ENCODE peak calls at places on chromosomes 2 and 18, in four cellular contexts. One of them, this sample, is unnamed.

GRCh38 chr2:237500681-237501424 is 13.8 kb downstream of the MLPH start:
- DNase-seq in A549: peak
- DNase-seq in cardiac fibroblast: peak
- DNase-seq in omental fat pad: no peak
- DNase-seq in this sample: peak

GRCh38 chr2:43178055-43178598 is 48.3 kb downstream of the ZFP36L2 start:
- DNase-seq in cardiac fibroblast: no peak
- DNase-seq in A549: no peak
- DNase-seq in omental fat pad: no peak
- DNase-seq in this sample: no peak

GRCh38 chr2:218262631-218263586 is 2.1 kb downstream of the GPBAR1 start:
- DNase-seq in omental fat pad: no peak
- DNase-seq in A549: no peak
- DNase-seq in cardiac fibroblast: no peak
- DNase-seq in this sample: no peak

GRCh38 chr2:47916437-47916836 is 10.1 kb upstream of the FBXO11 start:
- DNase-seq in omental fat pad: no peak
- DNase-seq in cardiac fibroblast: no peak
- DNase-seq in A549: no peak
- DNase-seq in this sample: no peak

GRCh38 chr2:172445851-172446250 is 18.5 kb downstream of the ITGA6 start:
- DNase-seq in A549: no peak
- DNase-seq in cardiac fibroblast: no peak
- DNase-seq in omental fat pad: no peak
- DNase-seq in this sample: no peak

GRCh38 chr2:229376866-229377265 is 105.8 kb upstream of the PID1 start:
- DNase-seq in omental fat pad: no peak
- DNase-seq in A549: no peak
- DNase-seq in cardiac fibroblast: peak
- DNase-seq in this sample: no peak

GRCh38 chr2:64992218-64992617 is 3.0 kb downstream of the SLC1A4 start:
- DNase-seq in omental fat pad: no peak
- DNase-seq in cardiac fibroblast: no peak
- DNase-seq in A549: no peak
- DNase-seq in this sample: no peak

GRCh38 chr2:218582085-218582484 is 13.4 kb downstream of the CNOT9 start:
- DNase-seq in omental fat pad: no peak
- DNase-seq in A549: no peak
- DNase-seq in cardiac fibroblast: peak
- DNase-seq in this sample: no peak

GRCh38 chr18:34959211-34959829 is 81.9 kb upstream of the MAPRE2 start:
- DNase-seq in omental fat pad: no peak
- DNase-seq in cardiac fibroblast: no peak
- DNase-seq in A549: no peak
- DNase-seq in this sample: no peak

GRCh38 chr18:46333371-46334199 is 229.4 kb downstream of the HAUS1 start:
- DNase-seq in cardiac fibroblast: peak
- DNase-seq in omental fat pad: no peak
- DNase-seq in A549: peak
- DNase-seq in this sample: no peak

GRCh38 chr2:226185613-226186211 is 613.9 kb downstream of the IRS1 start:
- DNase-seq in omental fat pad: no peak
- DNase-seq in cardiac fibroblast: peak
- DNase-seq in A549: peak
- DNase-seq in this sample: peak
- TF ChIP-seq CTCF in omental fat pad: no peak
- TF ChIP-seq CTCF in cardiac fibroblast: no peak
- TF ChIP-seq CTCF in A549: no peak
- TF ChIP-seq CTCF in this sample: no peak

DNA sequence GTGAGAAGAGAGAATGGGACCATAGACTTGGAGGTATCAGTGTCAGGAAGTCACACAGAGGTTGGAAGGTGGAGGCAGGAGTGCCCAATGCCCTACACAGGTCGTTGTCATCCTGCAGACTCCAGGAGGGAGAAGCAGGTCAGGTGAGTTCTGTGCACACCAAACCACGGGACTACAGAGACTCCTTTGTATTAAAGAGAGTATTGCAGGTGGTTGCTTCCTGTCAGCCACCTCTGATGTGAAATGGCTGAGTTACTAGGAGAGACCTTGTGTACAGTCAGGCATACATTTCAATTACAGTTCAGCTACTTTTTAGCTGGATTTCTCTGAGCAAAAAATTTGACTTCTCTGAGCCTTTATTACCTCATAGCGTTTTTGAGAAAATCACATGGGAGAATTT is 51.6 kb downstream of the SPP2 start:
- DNase-seq in cardiac fibroblast: no peak
- DNase-seq in A549: no peak
- DNase-seq in omental fat pad: no peak
- DNase-seq in this sample: no peak
- TF ChIP-seq CTCF in cardiac fibroblast: no peak
- TF ChIP-seq CTCF in A549: no peak
- TF ChIP-seq CTCF in omental fat pad: no peak
- TF ChIP-seq CTCF in this sample: no peak

DNA sequence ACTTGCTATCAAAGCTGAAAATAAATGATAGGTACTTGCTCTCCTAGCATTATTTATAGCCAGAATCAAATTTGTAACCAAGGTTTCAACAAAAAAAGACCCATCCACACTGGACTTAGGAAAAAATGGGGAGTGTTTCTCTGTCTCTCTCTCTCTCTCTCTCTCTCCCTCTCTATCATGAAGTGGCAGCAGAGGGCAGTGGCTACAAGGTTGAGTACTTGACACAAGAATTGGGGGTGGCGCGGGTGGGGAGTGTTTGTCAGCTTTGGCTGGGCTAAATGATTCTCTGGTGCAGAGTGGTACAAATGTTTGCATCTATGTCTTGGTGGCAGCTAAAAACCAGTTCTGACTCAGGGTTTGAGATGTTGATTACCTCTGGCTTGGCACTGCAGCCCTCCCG is 85.0 kb downstream of the RBM43 start:
- DNase-seq in omental fat pad: no peak
- DNase-seq in A549: no peak
- DNase-seq in cardiac fibroblast: no peak
- DNase-seq in this sample: no peak
- TF ChIP-seq CTCF in omental fat pad: no peak
- TF ChIP-seq CTCF in A549: no peak
- TF ChIP-seq CTCF in cardiac fibroblast: no peak
- TF ChIP-seq CTCF in this sample: no peak

GRCh38 chr18:58584219-58585127 is 44.4 kb downstream of the ALPK2 start:
- DNase-seq in omental fat pad: no peak
- DNase-seq in A549: no peak
- DNase-seq in cardiac fibroblast: peak
- DNase-seq in this sample: no peak
- TF ChIP-seq CTCF in omental fat pad: no peak
- TF ChIP-seq CTCF in A549: no peak
- TF ChIP-seq CTCF in cardiac fibroblast: no peak
- TF ChIP-seq CTCF in this sample: no peak